ENCODE peak calls at places on chromosomes 16 and 17, in four cellular contexts. One of them, this sample, is unnamed. For H3K4me1, the result is how much of the 10 kb centered on the place peaks cover.

GRCh38 chr17:69639096-69639495 is 224.6 kb downstream of the MAP2K6 start:
- DNase-seq in SK-N-SH: no peak
- DNase-seq in A549: no peak
- DNase-seq in GM12878: no peak
- DNase-seq in this sample: no peak

GRCh38 chr16:69100046-69100765 is 5.2 kb upstream of the HAS3 start:
- DNase-seq in SK-N-SH: peak
- DNase-seq in A549: no peak
- DNase-seq in GM12878: no peak
- DNase-seq in this sample: no peak

GRCh38 chr17:47864791-47865216 is 13.8 kb upstream of the SP6 start:
- DNase-seq in SK-N-SH: no peak
- DNase-seq in A549: no peak
- DNase-seq in GM12878: no peak
- DNase-seq in this sample: no peak

GRCh38 chr16:29678691-29679267 is at the start of gene QPRT:
- DNase-seq in SK-N-SH: peak
- DNase-seq in A549: no peak
- DNase-seq in GM12878: no peak
- DNase-seq in this sample: peak

GRCh38 chr16:1146409-1146808 is 6.5 kb upstream of the CACNA1H start:
- DNase-seq in SK-N-SH: no peak
- DNase-seq in A549: peak
- DNase-seq in GM12878: no peak
- DNase-seq in this sample: no peak

GRCh38 chr16:27424772-27425498 is 23.0 kb downstream of the IL21R start:
- DNase-seq in SK-N-SH: no peak
- DNase-seq in A549: no peak
- DNase-seq in GM12878: no peak
- DNase-seq in this sample: no peak

GRCh38 chr17:69733171-69734014 is 318.9 kb downstream of the MAP2K6 start:
- DNase-seq in SK-N-SH: no peak
- DNase-seq in A549: peak
- DNase-seq in GM12878: no peak
- DNase-seq in this sample: peak

GRCh38 chr17:1966274-1967086 is 58.7 kb downstream of the RTN4RL1 start:
- DNase-seq in SK-N-SH: no peak
- DNase-seq in A549: no peak
- DNase-seq in GM12878: no peak
- DNase-seq in this sample: no peak

GRCh38 chr17:46020023-46020735 is 21.1 kb downstream of the STH start:
- DNase-seq in SK-N-SH: no peak
- DNase-seq in A549: no peak
- DNase-seq in GM12878: peak
- DNase-seq in this sample: no peak

GRCh38 chr16:23500212-23500865 is 10.0 kb downstream of the GGA2 start:
- DNase-seq in SK-N-SH: no peak
- DNase-seq in A549: no peak
- DNase-seq in GM12878: no peak
- DNase-seq in this sample: no peak

GRCh38 chr17:52297230-52298010 is 138.9 kb upstream of the CA10 start:
- DNase-seq in SK-N-SH: peak
- DNase-seq in A549: peak
- DNase-seq in GM12878: no peak
- DNase-seq in this sample: no peak

GRCh38 chr16:35564889-35565288 is 2105.5 kb downstream of the TP53TG3F start:
- DNase-seq in SK-N-SH: no peak
- DNase-seq in A549: no peak
- DNase-seq in GM12878: no peak
- DNase-seq in this sample: no peak

GRCh38 chr17:14015286-14015685 is 54.0 kb upstream of the COX10 start:
- DNase-seq in SK-N-SH: no peak
- DNase-seq in A549: no peak
- DNase-seq in GM12878: no peak
- DNase-seq in this sample: no peak

GRCh38 chr16:75443301-75443700 is 10.0 kb upstream of the CFDP1 start:
- DNase-seq in SK-N-SH: peak
- DNase-seq in A549: no peak
- DNase-seq in GM12878: no peak
- DNase-seq in this sample: peak

GRCh38 chr17:81239714-81240555 is 817 bp downstream of the NDUFAF8 start:
- DNase-seq in SK-N-SH: peak
- DNase-seq in A549: peak
- DNase-seq in GM12878: no peak
- DNase-seq in this sample: peak

GRCh38 chr16:23244122-23244521 is 58.0 kb upstream of the SCNN1B start:
- DNase-seq in SK-N-SH: no peak
- DNase-seq in A549: no peak
- DNase-seq in GM12878: no peak
- DNase-seq in this sample: no peak

GRCh38 chr16:47196457-47196856 is 52.7 kb upstream of the NETO2 start:
- DNase-seq in SK-N-SH: no peak
- DNase-seq in A549: no peak
- DNase-seq in GM12878: no peak
- DNase-seq in this sample: no peak

GRCh38 chr16:84048306-84048705 is 5.7 kb upstream of the SLC38A8 start:
- DNase-seq in SK-N-SH: no peak
- DNase-seq in A549: no peak
- DNase-seq in GM12878: no peak
- DNase-seq in this sample: no peak

GRCh38 chr17:44933824-44934744 is 13.5 kb downstream of the KIF18B start:
- DNase-seq in SK-N-SH: peak
- DNase-seq in A549: no peak
- DNase-seq in GM12878: no peak
- DNase-seq in this sample: no peak

GRCh38 chr17:44932526-44933097 is 15.0 kb downstream of the KIF18B start:
- DNase-seq in SK-N-SH: peak
- DNase-seq in A549: no peak
- DNase-seq in GM12878: no peak
- DNase-seq in this sample: no peak

GRCh38 chr17:44930667-44931066 is 15.4 kb upstream of the GFAP start:
- DNase-seq in SK-N-SH: peak
- DNase-seq in A549: no peak
- DNase-seq in GM12878: no peak
- DNase-seq in this sample: no peak

GRCh38 chr17:44931376-44931775 is 16.1 kb upstream of the GFAP start:
- DNase-seq in SK-N-SH: peak
- DNase-seq in A549: no peak
- DNase-seq in GM12878: no peak
- DNase-seq in this sample: no peak

DNA sequence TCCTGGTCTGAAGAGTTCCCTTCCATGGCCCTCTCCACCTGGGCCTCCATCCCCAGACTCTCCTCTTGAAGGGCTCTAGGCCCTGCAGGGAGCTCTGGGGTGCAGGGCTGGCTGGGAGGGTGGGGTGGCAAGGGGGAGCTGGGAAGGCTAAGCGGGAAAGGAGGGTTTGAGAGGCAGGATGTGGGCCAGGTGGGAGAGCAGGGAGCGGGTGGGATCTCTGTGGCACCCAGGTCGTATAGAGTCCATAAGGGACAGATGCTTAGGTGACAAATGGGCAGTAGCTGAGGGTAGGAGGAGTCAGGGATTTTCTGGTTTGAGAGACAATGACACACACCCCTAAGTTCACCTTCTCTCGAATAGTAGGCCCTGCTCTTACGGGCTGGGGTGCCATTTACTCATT is 15.5 kb downstream of the KIF18B start:
- DNase-seq in SK-N-SH: peak
- DNase-seq in A549: no peak
- DNase-seq in GM12878: no peak
- DNase-seq in this sample: no peak
- TF ChIP-seq RCOR1 in SK-N-SH: no peak
- TF ChIP-seq RCOR1 in A549: no peak
- TF ChIP-seq RCOR1 in GM12878: no peak
- TF ChIP-seq RCOR1 in this sample: no peak

DNA sequence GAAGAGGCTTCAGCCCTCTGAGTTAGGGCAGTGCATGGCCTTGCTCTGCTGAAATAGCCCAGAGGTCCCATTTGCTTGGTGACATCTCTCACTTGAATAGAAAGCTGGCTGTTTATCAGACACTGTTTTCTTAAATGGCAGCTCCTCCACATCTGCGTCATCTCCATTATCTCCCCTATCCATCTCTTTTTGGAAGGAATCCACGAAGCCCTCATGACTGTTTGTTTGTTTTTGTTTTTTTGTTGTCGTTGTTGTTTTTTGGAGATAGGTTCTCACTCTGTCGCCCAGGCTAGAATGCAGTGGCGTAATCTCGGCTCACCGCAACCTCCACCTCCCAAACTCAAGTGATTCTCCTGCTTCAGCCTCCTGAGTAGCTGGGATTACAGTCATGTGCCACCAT is 16.6 kb downstream of the NAA60 start:
- DNase-seq in SK-N-SH: no peak
- DNase-seq in A549: no peak
- DNase-seq in GM12878: no peak
- DNase-seq in this sample: no peak
- H3K4me1 ChIP-seq in SK-N-SH: under half
- H3K4me1 ChIP-seq in A549: under half
- H3K4me1 ChIP-seq in GM12878: under half
- H3K4me1 ChIP-seq in this sample: under half

DNA sequence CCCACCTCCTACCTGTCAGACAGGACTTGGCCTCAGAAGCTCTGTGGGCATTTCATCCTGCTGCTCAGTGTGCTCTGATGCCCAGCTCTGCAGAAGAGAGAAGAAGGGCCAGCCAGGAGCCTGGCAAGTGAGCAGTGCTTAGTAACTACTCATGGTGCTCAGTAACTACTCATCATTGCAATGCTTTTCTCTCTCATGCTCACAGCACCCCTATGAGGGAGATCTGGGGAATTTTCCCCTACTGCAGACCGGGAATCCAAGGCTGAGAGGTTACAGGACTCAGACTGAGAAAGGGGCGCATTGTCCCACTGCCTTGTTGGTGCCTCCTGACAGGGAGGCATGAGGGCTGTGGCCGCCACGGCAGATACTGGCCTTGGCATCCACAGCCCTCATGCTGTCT is 261.1 kb downstream of the C16orf95 start:
- DNase-seq in SK-N-SH: no peak
- DNase-seq in A549: no peak
- DNase-seq in GM12878: no peak
- DNase-seq in this sample: peak
- TF ChIP-seq RCOR1 in SK-N-SH: no peak
- TF ChIP-seq RCOR1 in A549: no peak
- TF ChIP-seq RCOR1 in GM12878: no peak
- TF ChIP-seq RCOR1 in this sample: no peak

GRCh38 chr16:4137438-4137837 is 21.2 kb upstream of the ADCY9 start:
- DNase-seq in SK-N-SH: no peak
- DNase-seq in A549: no peak
- DNase-seq in GM12878: no peak
- DNase-seq in this sample: no peak
- H3K4me1 ChIP-seq in SK-N-SH: under half
- H3K4me1 ChIP-seq in A549: under half
- H3K4me1 ChIP-seq in GM12878: under half
- H3K4me1 ChIP-seq in this sample: under half

DNA sequence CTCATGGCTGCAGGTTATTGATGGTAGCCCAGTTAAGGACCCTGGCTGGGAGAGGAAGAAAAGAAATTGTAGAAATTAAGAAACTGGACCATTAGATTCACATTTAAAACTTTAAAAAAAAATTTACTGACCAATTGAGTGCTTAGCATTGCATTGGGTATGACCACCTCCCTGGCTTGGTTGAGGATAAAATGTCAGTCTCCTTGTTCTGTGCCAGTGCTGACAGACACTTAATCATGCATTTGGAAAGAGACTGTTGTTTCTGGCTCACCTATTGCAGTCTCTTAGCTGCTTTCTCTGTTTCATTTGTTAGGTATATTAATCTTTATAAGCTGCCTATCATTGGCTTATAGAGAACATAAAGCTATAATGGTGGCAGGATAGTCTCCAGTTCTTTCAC is 1.7 kb downstream of the MYH1 start:
- DNase-seq in SK-N-SH: no peak
- DNase-seq in A549: no peak
- DNase-seq in GM12878: no peak
- DNase-seq in this sample: no peak
- TF ChIP-seq RCOR1 in SK-N-SH: no peak
- TF ChIP-seq RCOR1 in A549: no peak
- TF ChIP-seq RCOR1 in GM12878: no peak
- TF ChIP-seq RCOR1 in this sample: no peak

DNA sequence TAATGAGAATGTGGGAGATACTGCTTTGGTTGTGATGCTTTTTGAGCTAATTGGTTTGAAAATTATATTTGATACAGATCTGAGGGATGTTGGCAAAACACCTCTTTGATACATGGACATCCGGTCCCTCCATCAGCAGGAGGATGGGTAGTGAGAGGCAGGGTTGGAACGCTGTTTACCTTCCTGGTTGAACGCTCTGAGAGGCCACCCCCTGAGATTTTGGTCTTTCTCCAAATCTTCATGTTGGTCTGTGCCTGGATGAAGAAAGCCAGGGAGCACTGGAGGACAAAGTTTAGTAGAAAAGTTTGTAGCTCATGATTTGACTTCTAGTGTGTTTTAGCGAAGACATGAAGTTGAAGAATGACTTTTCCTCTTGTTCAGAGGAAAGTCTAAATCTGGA is 85.8 kb downstream of the MSI2 start:
- DNase-seq in SK-N-SH: no peak
- DNase-seq in A549: no peak
- DNase-seq in GM12878: no peak
- DNase-seq in this sample: no peak
- H3K4me1 ChIP-seq in SK-N-SH: under half
- H3K4me1 ChIP-seq in A549: under half
- H3K4me1 ChIP-seq in GM12878: under half
- H3K4me1 ChIP-seq in this sample: under half

GRCh38 chr16:81151648-81152047 is 55.5 kb upstream of the GCSH start:
- DNase-seq in SK-N-SH: no peak
- DNase-seq in A549: no peak
- DNase-seq in GM12878: no peak
- DNase-seq in this sample: no peak

GRCh38 chr16:81158964-81159363 is 62.8 kb upstream of the GCSH start:
- DNase-seq in SK-N-SH: no peak
- DNase-seq in A549: no peak
- DNase-seq in GM12878: no peak
- DNase-seq in this sample: no peak

DNA sequence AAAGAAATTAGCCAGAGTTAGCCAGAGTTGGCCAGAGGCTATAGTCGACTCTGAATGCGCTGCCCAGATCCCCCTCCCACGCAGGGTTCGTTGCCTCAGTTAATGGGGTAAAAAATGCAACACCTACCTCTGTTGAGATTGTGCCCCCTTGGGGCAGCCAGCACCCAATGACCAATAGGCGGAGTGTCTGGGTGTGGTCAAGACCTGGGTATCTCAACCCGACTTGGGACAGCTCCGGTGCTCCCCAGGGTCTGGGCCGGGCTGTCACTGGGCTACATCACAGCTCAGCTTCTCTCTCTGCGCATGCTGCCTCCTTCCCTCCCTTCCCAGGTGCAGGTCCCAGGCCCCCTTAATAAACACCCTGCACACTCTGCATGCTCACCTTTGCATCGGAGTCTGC is 59.6 kb upstream of the GCSH start:
- DNase-seq in SK-N-SH: no peak
- DNase-seq in A549: no peak
- DNase-seq in GM12878: no peak
- DNase-seq in this sample: no peak
- TF ChIP-seq RCOR1 in SK-N-SH: no peak
- TF ChIP-seq RCOR1 in A549: no peak
- TF ChIP-seq RCOR1 in GM12878: no peak
- TF ChIP-seq RCOR1 in this sample: no peak

This sample was measured in IMR-90.